ENCODE peak calls at places on chromosomes 11 and 22, in seven cellular contexts. One of them, this sample, is unnamed.

GRCh38 chr11:105000167-105000566 is 22.8 kb downstream of the CASP5 start:
- DNase-seq in fibroblast of the conjunctiva: no peak
- DNase-seq in stimulated activated CD4-positive, alpha-beta T cell treated with anti-CD3 and anti-CD28 coated beads, Interleukin-1b, Interleukin-23, amount 100 ng/mL, for 1 hour: no peak
- DNase-seq in activated CD4-positive, alpha-beta memory T cell treated with anti-CD3 and anti-CD28 coated beads for 36 hours: peak; percentile 15
- DNase-seq in colonic mucosa: no peak
- DNase-seq in substantia nigra: no peak
- DNase-seq in ecto neural progenitor cell: peak; percentile 34
- DNase-seq in this sample: no peak

GRCh38 chr11:32852142-32852541 is 22.4 kb downstream of the PRRG4 start:
- DNase-seq in activated CD4-positive, alpha-beta memory T cell treated with anti-CD3 and anti-CD28 coated beads for 36 hours: no peak
- DNase-seq in stimulated activated CD4-positive, alpha-beta T cell treated with anti-CD3 and anti-CD28 coated beads, Interleukin-1b, Interleukin-23, amount 100 ng/mL, for 1 hour: no peak
- DNase-seq in ecto neural progenitor cell: no peak
- DNase-seq in fibroblast of the conjunctiva: no peak
- DNase-seq in colonic mucosa: peak; percentile 58
- DNase-seq in substantia nigra: no peak
- DNase-seq in this sample: no peak

GRCh38 chr22:39598017-39598965 is 27.7 kb downstream of the CACNA1I start:
- DNase-seq in colonic mucosa: peak; percentile 92
- DNase-seq in fibroblast of the conjunctiva: no peak
- DNase-seq in stimulated activated CD4-positive, alpha-beta T cell treated with anti-CD3 and anti-CD28 coated beads, Interleukin-1b, Interleukin-23, amount 100 ng/mL, for 1 hour: peak; percentile 64
- DNase-seq in ecto neural progenitor cell: peak; percentile 90
- DNase-seq in activated CD4-positive, alpha-beta memory T cell treated with anti-CD3 and anti-CD28 coated beads for 36 hours: peak; percentile 89
- DNase-seq in substantia nigra: no peak
- DNase-seq in this sample: peak; percentile 63

GRCh38 chr11:133991101-133991500 is 34.3 kb upstream of the IGSF9B start:
- DNase-seq in stimulated activated CD4-positive, alpha-beta T cell treated with anti-CD3 and anti-CD28 coated beads, Interleukin-1b, Interleukin-23, amount 100 ng/mL, for 1 hour: no peak
- DNase-seq in ecto neural progenitor cell: no peak
- DNase-seq in activated CD4-positive, alpha-beta memory T cell treated with anti-CD3 and anti-CD28 coated beads for 36 hours: no peak
- DNase-seq in substantia nigra: no peak
- DNase-seq in colonic mucosa: no peak
- DNase-seq in fibroblast of the conjunctiva: no peak
- DNase-seq in this sample: no peak

GRCh38 chr11:47004595-47005033 is 68.1 kb downstream of the CSTPP1 start:
- DNase-seq in substantia nigra: peak; percentile 11
- DNase-seq in colonic mucosa: peak; percentile 73
- DNase-seq in stimulated activated CD4-positive, alpha-beta T cell treated with anti-CD3 and anti-CD28 coated beads, Interleukin-1b, Interleukin-23, amount 100 ng/mL, for 1 hour: no peak
- DNase-seq in activated CD4-positive, alpha-beta memory T cell treated with anti-CD3 and anti-CD28 coated beads for 36 hours: no peak
- DNase-seq in ecto neural progenitor cell: no peak
- DNase-seq in fibroblast of the conjunctiva: peak; percentile 94
- DNase-seq in this sample: no peak

GRCh38 chr11:74085542-74085892 is 76.6 kb upstream of the UCP3 start:
- DNase-seq in fibroblast of the conjunctiva: no peak
- DNase-seq in substantia nigra: peak; percentile 3
- DNase-seq in activated CD4-positive, alpha-beta memory T cell treated with anti-CD3 and anti-CD28 coated beads for 36 hours: no peak
- DNase-seq in ecto neural progenitor cell: no peak
- DNase-seq in colonic mucosa: peak; percentile 18
- DNase-seq in stimulated activated CD4-positive, alpha-beta T cell treated with anti-CD3 and anti-CD28 coated beads, Interleukin-1b, Interleukin-23, amount 100 ng/mL, for 1 hour: no peak
- DNase-seq in this sample: no peak

GRCh38 chr11:13337986-13338436 is 60.4 kb downstream of the BMAL1 start:
- DNase-seq in stimulated activated CD4-positive, alpha-beta T cell treated with anti-CD3 and anti-CD28 coated beads, Interleukin-1b, Interleukin-23, amount 100 ng/mL, for 1 hour: no peak
- DNase-seq in colonic mucosa: no peak
- DNase-seq in substantia nigra: no peak
- DNase-seq in ecto neural progenitor cell: no peak
- DNase-seq in activated CD4-positive, alpha-beta memory T cell treated with anti-CD3 and anti-CD28 coated beads for 36 hours: no peak
- DNase-seq in fibroblast of the conjunctiva: peak; percentile 41
- DNase-seq in this sample: no peak

GRCh38 chr11:7450836-7451235 is 34.5 kb upstream of the OLFML1 start:
- DNase-seq in stimulated activated CD4-positive, alpha-beta T cell treated with anti-CD3 and anti-CD28 coated beads, Interleukin-1b, Interleukin-23, amount 100 ng/mL, for 1 hour: no peak
- DNase-seq in ecto neural progenitor cell: no peak
- DNase-seq in substantia nigra: no peak
- DNase-seq in colonic mucosa: no peak
- DNase-seq in activated CD4-positive, alpha-beta memory T cell treated with anti-CD3 and anti-CD28 coated beads for 36 hours: no peak
- DNase-seq in fibroblast of the conjunctiva: no peak
- DNase-seq in this sample: no peak

GRCh38 chr11:6812391-6813005 is 13.0 kb upstream of the OR6A2 start:
- DNase-seq in activated CD4-positive, alpha-beta memory T cell treated with anti-CD3 and anti-CD28 coated beads for 36 hours: peak; percentile 31
- DNase-seq in substantia nigra: no peak
- DNase-seq in colonic mucosa: peak; percentile 29
- DNase-seq in stimulated activated CD4-positive, alpha-beta T cell treated with anti-CD3 and anti-CD28 coated beads, Interleukin-1b, Interleukin-23, amount 100 ng/mL, for 1 hour: no peak
- DNase-seq in ecto neural progenitor cell: no peak
- DNase-seq in fibroblast of the conjunctiva: peak; percentile 9
- DNase-seq in this sample: peak; percentile 7

GRCh38 chr11:73804712-73805111 is 17.0 kb downstream of the MRPL48 start:
- DNase-seq in colonic mucosa: no peak
- DNase-seq in activated CD4-positive, alpha-beta memory T cell treated with anti-CD3 and anti-CD28 coated beads for 36 hours: no peak
- DNase-seq in fibroblast of the conjunctiva: no peak
- DNase-seq in ecto neural progenitor cell: no peak
- DNase-seq in stimulated activated CD4-positive, alpha-beta T cell treated with anti-CD3 and anti-CD28 coated beads, Interleukin-1b, Interleukin-23, amount 100 ng/mL, for 1 hour: no peak
- DNase-seq in substantia nigra: no peak
- DNase-seq in this sample: no peak

GRCh38 chr11:126313826-126314225 is 10.0 kb downstream of the DCPS start:
- DNase-seq in stimulated activated CD4-positive, alpha-beta T cell treated with anti-CD3 and anti-CD28 coated beads, Interleukin-1b, Interleukin-23, amount 100 ng/mL, for 1 hour: no peak
- DNase-seq in fibroblast of the conjunctiva: no peak
- DNase-seq in activated CD4-positive, alpha-beta memory T cell treated with anti-CD3 and anti-CD28 coated beads for 36 hours: no peak
- DNase-seq in ecto neural progenitor cell: no peak
- DNase-seq in substantia nigra: no peak
- DNase-seq in colonic mucosa: no peak
- DNase-seq in this sample: no peak

GRCh38 chr11:64263021-64263946 is 12.0 kb downstream of the PLCB3 start:
- DNase-seq in colonic mucosa: no peak
- DNase-seq in activated CD4-positive, alpha-beta memory T cell treated with anti-CD3 and anti-CD28 coated beads for 36 hours: no peak
- DNase-seq in substantia nigra: no peak
- DNase-seq in stimulated activated CD4-positive, alpha-beta T cell treated with anti-CD3 and anti-CD28 coated beads, Interleukin-1b, Interleukin-23, amount 100 ng/mL, for 1 hour: no peak
- DNase-seq in ecto neural progenitor cell: no peak
- DNase-seq in fibroblast of the conjunctiva: no peak
- DNase-seq in this sample: no peak

GRCh38 chr11:115501895-115502589 is 2.2 kb downstream of the CADM1 start:
- DNase-seq in colonic mucosa: no peak
- DNase-seq in ecto neural progenitor cell: no peak
- DNase-seq in substantia nigra: no peak
- DNase-seq in fibroblast of the conjunctiva: no peak
- DNase-seq in stimulated activated CD4-positive, alpha-beta T cell treated with anti-CD3 and anti-CD28 coated beads, Interleukin-1b, Interleukin-23, amount 100 ng/mL, for 1 hour: no peak
- DNase-seq in activated CD4-positive, alpha-beta memory T cell treated with anti-CD3 and anti-CD28 coated beads for 36 hours: peak; percentile 41
- DNase-seq in this sample: no peak

GRCh38 chr11:75240381-75241035 is at the start of gene TPBGL:
- DNase-seq in stimulated activated CD4-positive, alpha-beta T cell treated with anti-CD3 and anti-CD28 coated beads, Interleukin-1b, Interleukin-23, amount 100 ng/mL, for 1 hour: peak; percentile 20
- DNase-seq in substantia nigra: no peak
- DNase-seq in ecto neural progenitor cell: peak; percentile 66
- DNase-seq in colonic mucosa: no peak
- DNase-seq in fibroblast of the conjunctiva: no peak
- DNase-seq in activated CD4-positive, alpha-beta memory T cell treated with anti-CD3 and anti-CD28 coated beads for 36 hours: peak; percentile 16
- DNase-seq in this sample: no peak

GRCh38 chr11:47915407-47916137 is 64.8 kb upstream of the PTPRJ start:
- DNase-seq in stimulated activated CD4-positive, alpha-beta T cell treated with anti-CD3 and anti-CD28 coated beads, Interleukin-1b, Interleukin-23, amount 100 ng/mL, for 1 hour: peak; percentile 4
- DNase-seq in colonic mucosa: peak; percentile 28
- DNase-seq in substantia nigra: no peak
- DNase-seq in activated CD4-positive, alpha-beta memory T cell treated with anti-CD3 and anti-CD28 coated beads for 36 hours: peak; percentile 50
- DNase-seq in ecto neural progenitor cell: no peak
- DNase-seq in fibroblast of the conjunctiva: no peak
- DNase-seq in this sample: peak; percentile 18

GRCh38 chr11:94769897-94770296 is 1.7 kb downstream of the AMOTL1 start:
- DNase-seq in ecto neural progenitor cell: no peak
- DNase-seq in stimulated activated CD4-positive, alpha-beta T cell treated with anti-CD3 and anti-CD28 coated beads, Interleukin-1b, Interleukin-23, amount 100 ng/mL, for 1 hour: no peak
- DNase-seq in activated CD4-positive, alpha-beta memory T cell treated with anti-CD3 and anti-CD28 coated beads for 36 hours: no peak
- DNase-seq in fibroblast of the conjunctiva: no peak
- DNase-seq in substantia nigra: no peak
- DNase-seq in colonic mucosa: no peak
- DNase-seq in this sample: no peak

GRCh38 chr11:116173946-116174911 is 598.6 kb downstream of the BUD13 start:
- DNase-seq in fibroblast of the conjunctiva: no peak
- DNase-seq in substantia nigra: no peak
- DNase-seq in colonic mucosa: peak; percentile 7
- DNase-seq in stimulated activated CD4-positive, alpha-beta T cell treated with anti-CD3 and anti-CD28 coated beads, Interleukin-1b, Interleukin-23, amount 100 ng/mL, for 1 hour: no peak
- DNase-seq in ecto neural progenitor cell: peak; percentile 89
- DNase-seq in activated CD4-positive, alpha-beta memory T cell treated with anti-CD3 and anti-CD28 coated beads for 36 hours: no peak
- DNase-seq in this sample: no peak

GRCh38 chr11:40842750-40843339 is 616.6 kb downstream of the LRRC4C start:
- DNase-seq in substantia nigra: no peak
- DNase-seq in activated CD4-positive, alpha-beta memory T cell treated with anti-CD3 and anti-CD28 coated beads for 36 hours: no peak
- DNase-seq in colonic mucosa: no peak
- DNase-seq in fibroblast of the conjunctiva: no peak
- DNase-seq in stimulated activated CD4-positive, alpha-beta T cell treated with anti-CD3 and anti-CD28 coated beads, Interleukin-1b, Interleukin-23, amount 100 ng/mL, for 1 hour: no peak
- DNase-seq in ecto neural progenitor cell: no peak
- DNase-seq in this sample: no peak

GRCh38 chr11:45174168-45174835 is 27.9 kb downstream of the PRDM11 start:
- DNase-seq in colonic mucosa: no peak
- DNase-seq in activated CD4-positive, alpha-beta memory T cell treated with anti-CD3 and anti-CD28 coated beads for 36 hours: no peak
- DNase-seq in fibroblast of the conjunctiva: no peak
- DNase-seq in ecto neural progenitor cell: no peak
- DNase-seq in substantia nigra: no peak
- DNase-seq in stimulated activated CD4-positive, alpha-beta T cell treated with anti-CD3 and anti-CD28 coated beads, Interleukin-1b, Interleukin-23, amount 100 ng/mL, for 1 hour: no peak
- DNase-seq in this sample: no peak

GRCh38 chr11:122197055-122197987 is 81.3 kb upstream of the BLID start:
- DNase-seq in stimulated activated CD4-positive, alpha-beta T cell treated with anti-CD3 and anti-CD28 coated beads, Interleukin-1b, Interleukin-23, amount 100 ng/mL, for 1 hour: no peak
- DNase-seq in ecto neural progenitor cell: no peak
- DNase-seq in colonic mucosa: no peak
- DNase-seq in substantia nigra: no peak
- DNase-seq in fibroblast of the conjunctiva: peak; percentile 93
- DNase-seq in activated CD4-positive, alpha-beta memory T cell treated with anti-CD3 and anti-CD28 coated beads for 36 hours: no peak
- DNase-seq in this sample: no peak